ENCODE peak calls at places on chromosomes 13 and 19, in seven cellular contexts. B is psoas muscle, D is fibroblast of lung, C is sigmoid colon, U is bronchial epithelial cell, T is heart left ventricle, V is cardiac muscle cell. A is an unnamed sample.

GRCh38 chr19:17471410-17472125 is 1.2 kb downstream of the SLC27A1 start:
- DNase-seq in B (no peak), D (no peak), C (no peak), U (no peak), T (no peak), V (no peak), A (no peak)

GRCh38 chr19:49807174-49807830 is 5.8 kb downstream of the FUZ start:
- DNase-seq in B (no peak), D (no peak), C (no peak), U (no peak), T (no peak), V (no peak), A (no peak)

GRCh38 chr19:17503240-17503639 is 8.2 kb upstream of the PGLS start:
- DNase-seq in B (no peak), D (no peak), C (no peak), U (no peak), T (no peak), V (no peak), A (no peak)

GRCh38 chr13:60335531-60335930 is 61.5 kb upstream of the TDRD3 start:
- DNase-seq in B (no peak), D (peak; percentile 34), C (no peak), U (peak; percentile 41), T (no peak), V (no peak), A (no peak)

GRCh38 chr19:17488593-17489391 is 18.5 kb downstream of the SLC27A1 start:
- DNase-seq in B (peak; percentile 63), D (peak; percentile 25), C (no peak), U (peak; percentile 76), T (peak; percentile 71), V (peak; percentile 89), A (no peak)

GRCh38 chr13:22944378-22944777 is 236.4 kb upstream of the SGCG start:
- DNase-seq in B (no peak), D (no peak), C (no peak), U (no peak), T (no peak), V (no peak), A (no peak)

GRCh38 chr13:63501702-63502101 is 2086.1 kb upstream of the PCDH20 start:
- DNase-seq in B (no peak), D (peak; percentile 6), C (no peak), U (no peak), T (no peak), V (no peak), A (no peak)

GRCh38 chr13:113609616-113610015 is 25.1 kb downstream of the TFDP1 start:
- DNase-seq in B (no peak), D (no peak), C (no peak), U (no peak), T (no peak), V (no peak), A (no peak)

GRCh38 chr13:49629947-49630346 is 1.6 kb downstream of the ARL11 start:
- DNase-seq in B (no peak), D (no peak), C (no peak), U (peak; percentile 19), T (no peak), V (no peak), A (no peak)

GRCh38 chr13:48908381-48909087 is 67.2 kb upstream of the FNDC3A start:
- DNase-seq in B (no peak), D (peak; percentile 61), C (no peak), U (peak; percentile 49), T (no peak), V (no peak), A (no peak)

GRCh38 chr19:33496496-33496895 is 25.1 kb downstream of the PEPD start:
- DNase-seq in B (no peak), D (no peak), C (peak; percentile 22), U (no peak), T (no peak), V (no peak), A (no peak)

GRCh38 chr19:13277104-13277809 is 127.0 kb downstream of the IER2 start:
- DNase-seq in B (peak; percentile 28), D (peak; percentile 78), C (no peak), U (peak; percentile 66), T (peak; percentile 50), V (peak; percentile 73), A (peak; percentile 75)

GRCh38 chr13:50122465-50122864 is 107.2 kb downstream of the KCNRG start:
- DNase-seq in B (no peak), D (no peak), C (no peak), U (no peak), T (no peak), V (no peak), A (no peak)

GRCh38 chr13:44024496-44025155 is 144.9 kb downstream of the LACC1 start:
- DNase-seq in B (no peak), D (no peak), C (no peak), U (peak; percentile 13), T (no peak), V (no peak), A (no peak)
- H3K27me3 ChIP-seq in B (no peaks in the 10 kb centered on the region), D (no peaks in the 10 kb centered on the region), C (no peaks in the 10 kb centered on the region), U (no peaks in the 10 kb centered on the region), T (no peaks in the 10 kb centered on the region), V (no peaks in the 10 kb centered on the region), A (no peaks in the 10 kb centered on the region)

GRCh38 chr13:111359237-111359915 is 38.9 kb downstream of the TEX29 start:
- DNase-seq in B (no peak), D (peak; percentile 11), C (no peak), U (no peak), T (no peak), V (no peak), A (no peak)
- TF ChIP-seq CTCF in B (no peak), D (no peak), C (no peak), U (no peak), T (no peak), V (no peak), A (no peak)

GRCh38 chr13:95073826-95074345 is 227.4 kb downstream of the ABCC4 start:
- DNase-seq in B (no peak), D (no peak), C (no peak), U (no peak), T (no peak), V (no peak), A (no peak)
- H3K4me3 ChIP-seq in B (no peak overlapping the region), D (no peak overlapping the region), C (no peak overlapping the region), U (no peak overlapping the region), T (no peak overlapping the region), V (no peak overlapping the region), A (no peak overlapping the region)

GRCh38 chr13:99955107-99955746 is 16.3 kb downstream of the ZIC5 start:
- DNase-seq in B (no peak), D (no peak), C (no peak), U (no peak), T (no peak), V (no peak), A (no peak)

GRCh38 chr13:99958402-99959126 is 13.0 kb downstream of the ZIC5 start:
- DNase-seq in B (no peak), D (no peak), C (no peak), U (no peak), T (no peak), V (peak; percentile 13), A (no peak)

GRCh38 chr13:99953138-99953755 is 18.3 kb downstream of the ZIC5 start:
- DNase-seq in B (no peak), D (no peak), C (no peak), U (no peak), T (no peak), V (no peak), A (no peak)

GRCh38 chr13:99956473-99957349 is 14.9 kb downstream of the ZIC5 start:
- DNase-seq in B (peak; percentile 19), D (no peak), C (no peak), U (no peak), T (no peak), V (peak; percentile 24), A (no peak)

GRCh38 chr13:99955747-99956472 is 15.7 kb downstream of the ZIC5 start:
- DNase-seq in B (peak; percentile 40), D (no peak), C (no peak), U (no peak), T (no peak), V (peak; percentile 24), A (peak; percentile 16)
- H3K27me3 ChIP-seq in B (peaks cover 5% of the 10 kb centered on the region), D (peaks cover 61% of the 10 kb centered on the region), C (peaks cover 96% of the 10 kb centered on the region), U (peaks cover 61% of the 10 kb centered on the region), T (peaks cover 79% of the 10 kb centered on the region), V (peaks cover 87% of the 10 kb centered on the region), A (peaks cover 7% of the 10 kb centered on the region)

GRCh38 chr19:43599635-43600295 is 3.4 kb downstream of the ZNF576 start:
- DNase-seq in B (no peak), D (no peak), C (no peak), U (no peak), T (no peak), V (no peak), A (no peak)
- TF ChIP-seq CTCF in B (no peak), D (no peak), C (no peak), U (no peak), T (no peak), V (no peak), A (peak; percentile 16)

A was measured in brain microvascular endothelial cell.